ENCODE peak calls at places on chromosomes 2 and 18, in seven cellular contexts. U is dorsolateral prefrontal cortex; Y is K562; B is naive thymus-derived CD4-positive, alpha-beta T cell; E is A549; A is HAP-1; D is ascending aorta. J is an unnamed sample.

GRCh38 chr2:9244985-9245544 is 38.5 kb downstream of the ASAP2 start:
- DNase-seq in U (no peak), Y (no peak), B (no peak), E (peak), A (no peak), D (no peak), J (no peak)

GRCh38 chr2:28661589-28662001 is 90.0 kb upstream of the PPP1CB start:
- DNase-seq in U (no peak), Y (no peak), B (no peak), E (peak), A (no peak), D (peak), J (peak)

GRCh38 chr2:69032336-69032735 is 19.4 kb downstream of the ANTXR1 start:
- DNase-seq in U (no peak), Y (no peak), B (no peak), E (no peak), A (no peak), D (no peak), J (no peak)

GRCh38 chr2:168189835-168190426 is 57.5 kb downstream of the STK39 start:
- DNase-seq in U (no peak), Y (no peak), B (no peak), E (peak), A (no peak), D (no peak), J (no peak)

GRCh38 chr2:5520352-5520996 is 171.7 kb upstream of the SOX11 start:
- DNase-seq in U (no peak), Y (no peak), B (no peak), E (no peak), A (no peak), D (no peak), J (no peak)

GRCh38 chr2:58156780-58157179 is 84.3 kb downstream of the FANCL start:
- DNase-seq in U (no peak), Y (no peak), B (no peak), E (no peak), A (no peak), D (no peak), J (no peak)

GRCh38 chr2:175807031-175807873 is 194.8 kb downstream of the LNPK start:
- DNase-seq in U (no peak), Y (no peak), B (no peak), E (no peak), A (peak), D (no peak), J (no peak)

GRCh38 chr2:98727758-98728718 is 2.9 kb downstream of the MGAT4A start:
- DNase-seq in U (no peak), Y (no peak), B (no peak), E (no peak), A (no peak), D (no peak), J (no peak)

GRCh38 chr2:188444106-188444835 is 152.6 kb downstream of the GULP1 start:
- DNase-seq in U (no peak), Y (no peak), B (no peak), E (no peak), A (no peak), D (no peak), J (no peak)

GRCh38 chr2:69801745-69802144 is 27.7 kb upstream of the GMCL1 start:
- DNase-seq in U (no peak), Y (no peak), B (no peak), E (no peak), A (no peak), D (no peak), J (no peak)

GRCh38 chr2:167489307-167489706 is 601.0 kb downstream of the XIRP2 start:
- DNase-seq in U (no peak), Y (no peak), B (no peak), E (no peak), A (no peak), D (no peak), J (no peak)

GRCh38 chr2:112644155-112644932 is 1.4 kb upstream of the SLC20A1 start:
- DNase-seq in U (no peak), Y (no peak), B (no peak), E (peak), A (no peak), D (no peak), J (no peak)

GRCh38 chr2:110873056-110873502 is 140.7 kb downstream of the ACOXL start:
- DNase-seq in U (no peak), Y (no peak), B (no peak), E (no peak), A (no peak), D (no peak), J (no peak)

GRCh38 chr2:193496786-193497185 is 1302.1 kb upstream of the TMEFF2 start:
- DNase-seq in U (no peak), Y (no peak), B (no peak), E (no peak), A (no peak), D (no peak), J (no peak)

GRCh38 chr18:58394607-58395425 is 234.1 kb downstream of the ALPK2 start:
- DNase-seq in U (no peak), Y (no peak), B (no peak), E (no peak), A (no peak), D (peak), J (no peak)

GRCh38 chr2:156242874-156243273 is 89.6 kb downstream of the NR4A2 start:
- DNase-seq in U (no peak), Y (no peak), B (no peak), E (no peak), A (no peak), D (no peak), J (no peak)

GRCh38 chr18:22467760-22468553 is 50.2 kb upstream of the CTAGE1 start:
- DNase-seq in U (no peak), Y (no peak), B (no peak), E (peak), A (no peak), D (peak), J (no peak)

GRCh38 chr18:3810271-3810670 is 360.3 kb downstream of the TGIF1 start:
- DNase-seq in U (no peak), Y (no peak), B (no peak), E (no peak), A (no peak), D (no peak), J (no peak)

GRCh38 chr18:77567202-77567601 is 317.6 kb downstream of the GALR1 start:
- DNase-seq in U (no peak), Y (no peak), B (no peak), E (no peak), A (no peak), D (no peak), J (no peak)

GRCh38 chr2:108220191-108220590 is 19.6 kb upstream of the SULT1C3 start:
- DNase-seq in U (no peak), Y (no peak), B (no peak), E (no peak), A (no peak), D (no peak), J (no peak)

DNA sequence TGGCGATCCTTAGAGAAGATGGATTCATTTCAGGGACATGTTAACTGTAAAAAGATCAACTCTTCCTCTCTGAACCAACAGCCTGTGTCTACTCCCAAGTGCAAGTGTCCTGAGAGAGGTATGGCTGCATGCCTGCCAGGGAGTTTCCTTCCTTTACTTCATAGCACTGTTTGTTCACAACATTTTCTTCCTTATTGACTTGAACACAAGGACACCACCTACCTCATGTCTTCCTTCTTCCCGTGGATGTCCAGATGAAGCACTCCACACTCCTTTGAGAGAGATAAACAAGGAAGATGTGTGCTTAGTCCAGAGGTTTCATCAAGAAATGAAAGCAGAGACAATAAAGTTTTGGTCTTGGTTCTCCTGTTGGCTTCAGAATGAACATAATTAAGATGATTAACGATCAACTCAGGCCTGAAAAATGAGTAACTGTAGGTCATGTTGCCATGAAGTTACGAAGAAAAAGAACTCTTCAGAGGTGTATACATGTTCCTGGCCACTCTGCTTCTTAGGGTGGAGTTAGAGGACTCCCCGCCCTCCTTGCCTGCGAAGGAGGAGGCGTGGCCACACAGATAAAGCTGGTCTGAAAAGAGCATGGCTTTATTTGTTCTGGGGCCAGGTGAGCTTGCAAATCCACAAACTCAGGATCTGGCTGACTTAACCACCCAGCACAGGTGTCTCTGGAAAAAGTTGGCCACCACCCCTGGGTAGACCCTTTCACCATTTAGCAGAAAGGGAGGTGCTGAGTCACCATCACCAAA is 155.0 kb upstream of the KCTD1 start:
- DNase-seq in U (no peak), Y (no peak), B (no peak), E (peak), A (no peak), D (no peak), J (no peak)
- H3K4me3 ChIP-seq in U (no peak), Y (no peak), B (no peak), E (no peak), A (no peak), D (no peak), J (no peak)

GRCh38 chr2:219287569-219288265 is 8.6 kb downstream of the DNAJB2 start:
- DNase-seq in U (no peak), Y (peak), B (no peak), E (no peak), A (no peak), D (no peak), J (no peak)

GRCh38 chr2:219284501-219285347 is 5.6 kb downstream of the DNAJB2 start:
- DNase-seq in U (no peak), Y (no peak), B (no peak), E (no peak), A (no peak), D (no peak), J (no peak)

GRCh38 chr2:219286436-219287115 is 7.4 kb downstream of the DNAJB2 start:
- DNase-seq in U (peak), Y (no peak), B (no peak), E (no peak), A (no peak), D (no peak), J (no peak)

GRCh38 chr2:219285348-219285685 is 6.2 kb downstream of the DNAJB2 start:
- DNase-seq in U (no peak), Y (no peak), B (no peak), E (no peak), A (no peak), D (no peak), J (no peak)

DNA sequence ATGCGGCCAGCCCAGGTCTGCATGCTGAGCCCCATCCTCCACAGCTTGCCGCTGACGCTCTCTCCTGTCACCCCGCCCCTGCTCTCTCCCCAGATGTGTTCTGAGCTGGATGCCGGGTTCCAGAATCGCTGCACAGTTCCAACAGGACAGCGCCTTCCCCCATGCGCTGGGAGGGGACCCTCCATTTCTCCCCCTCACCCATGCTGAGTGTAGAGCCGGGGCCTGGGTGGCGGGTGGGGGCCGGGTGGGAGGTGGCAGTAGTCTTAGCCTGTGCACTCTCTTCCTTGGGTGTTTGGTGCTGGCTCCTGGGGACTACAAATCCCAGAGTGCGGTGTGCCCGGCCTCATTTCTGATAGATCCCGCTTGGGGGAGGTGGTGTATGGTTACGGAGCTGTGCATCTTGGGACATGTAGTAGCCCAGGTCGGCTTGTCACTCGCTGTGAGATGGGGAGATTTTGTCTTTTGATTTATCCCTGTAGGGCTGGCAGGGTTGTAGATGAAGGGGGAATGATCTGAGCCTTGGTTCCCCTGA is 6.8 kb downstream of the DNAJB2 start:
- DNase-seq in U (peak), Y (peak), B (no peak), E (no peak), A (peak), D (no peak), J (peak)
- H3K4me3 ChIP-seq in U (peak), Y (no peak), B (no peak), E (no peak), A (no peak), D (no peak), J (no peak)

DNA sequence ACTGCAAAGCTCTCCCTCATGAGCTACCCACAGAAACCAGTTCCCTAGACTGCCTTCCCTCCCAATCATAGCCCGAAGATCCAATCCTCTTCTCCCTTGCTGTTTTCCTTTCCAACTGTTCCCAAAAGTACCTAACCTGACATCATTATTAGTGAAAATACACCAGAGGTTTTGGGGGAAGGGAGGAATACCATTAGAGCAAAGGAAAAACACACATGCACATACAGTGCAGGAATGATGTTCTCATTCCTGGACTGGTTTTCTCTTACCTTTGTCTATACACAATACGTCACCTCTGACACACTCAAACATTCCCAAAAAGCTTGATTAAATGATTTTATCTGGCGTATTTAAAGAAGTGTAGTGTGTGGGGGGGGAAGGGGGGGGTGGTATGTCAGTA is 46.2 kb downstream of the IKZF2 start:
- DNase-seq in U (no peak), Y (no peak), B (no peak), E (no peak), A (no peak), D (no peak), J (no peak)
- H3K4me3 ChIP-seq in U (no peak), Y (no peak), B (no peak), E (no peak), A (no peak), D (no peak), J (no peak)

GRCh38 chr2:204842731-204843490 is 297.6 kb downstream of the PARD3B start:
- DNase-seq in U (no peak), Y (no peak), B (no peak), E (peak), A (no peak), D (peak), J (peak)
- H3K4me3 ChIP-seq in U (peak), Y (no peak), B (no peak), E (no peak), A (no peak), D (no peak), J (peak)

DNA sequence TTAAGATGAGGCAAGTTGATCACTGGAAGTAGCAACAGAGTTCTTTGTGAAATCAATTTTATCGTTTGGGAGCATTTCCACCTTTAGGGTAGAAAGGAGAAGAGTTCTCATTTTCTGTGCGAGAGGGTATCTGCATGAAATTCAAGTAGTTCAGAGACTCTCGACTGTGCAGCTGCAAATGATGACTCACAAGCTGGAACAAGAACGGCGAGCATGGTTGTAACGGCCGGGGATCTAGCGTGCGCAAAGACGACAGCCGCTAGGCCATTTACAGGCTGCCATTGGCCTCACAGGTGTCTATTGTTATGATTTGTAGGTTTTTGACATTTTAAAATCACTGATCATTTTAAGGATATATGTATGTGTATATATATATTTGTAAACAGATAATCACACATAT is 5.2 kb downstream of the KLHL29 start:
- DNase-seq in U (peak), Y (no peak), B (no peak), E (no peak), A (no peak), D (no peak), J (peak)
- H3K4me3 ChIP-seq in U (peak), Y (no peak), B (no peak), E (no peak), A (no peak), D (no peak), J (no peak)

GRCh38 chr2:96157649-96158553 is 12.7 kb upstream of the DUSP2 start:
- DNase-seq in U (no peak), Y (peak), B (no peak), E (no peak), A (no peak), D (no peak), J (no peak)
- H3K4me3 ChIP-seq in U (no peak), Y (no peak), B (peak), E (no peak), A (no peak), D (no peak), J (no peak)

J was measured in gastrocnemius medialis.